ENCODE peak calls at places on chromosomes 2 and 18, in seven cellular contexts. O, S, M, L, Z, J and B are unnamed samples.
A peak's percentile ranks its signal among the peaks of the same experiment; 100 is the strongest.

GRCh38 chr2:193112986-193113385 is 918.3 kb upstream of the TMEFF2 start:
- DNase-seq in O (no peak), S (no peak), M (no peak), L (no peak), Z (no peak), J (no peak), B (no peak)

GRCh38 chr2:229660391-229660790 is 54.0 kb downstream of the DNER start:
- DNase-seq in O (no peak), S (no peak), M (no peak), L (no peak), Z (no peak), J (no peak), B (no peak)

GRCh38 chr2:206728277-206729199 is 10.3 kb upstream of the DYTN start:
- DNase-seq in O (no peak), S (peak; percentile 46), M (no peak), L (peak; percentile 7), Z (peak; percentile 6), J (no peak), B (no peak)

GRCh38 chr2:157304811-157305712 is 20.6 kb downstream of the ERMN start:
- DNase-seq in O (no peak), S (no peak), M (no peak), L (peak; percentile 48), Z (no peak), J (no peak), B (no peak)

GRCh38 chr18:73232933-73233332 is 365.1 kb upstream of the NETO1 start:
- DNase-seq in O (peak; percentile 13), S (no peak), M (no peak), L (no peak), Z (no peak), J (no peak), B (no peak)

GRCh38 chr2:151549191-151549590 is 139.5 kb downstream of the RIF1 start:
- DNase-seq in O (no peak), S (no peak), M (no peak), L (no peak), Z (no peak), J (no peak), B (no peak)

GRCh38 chr18:55587341-55588000 is 521 bp downstream of the TCF4 start:
- DNase-seq in O (peak; percentile 14), S (no peak), M (peak; percentile 57), L (peak; percentile 42), Z (no peak), J (peak; percentile 26), B (no peak)

GRCh38 chr2:158745067-158745865 is 49.9 kb upstream of the DAPL1 start:
- DNase-seq in O (peak; percentile 47), S (peak; percentile 67), M (peak; percentile 55), L (peak; percentile 55), Z (peak; percentile 30), J (peak; percentile 55), B (no peak)

GRCh38 chr2:196481323-196481695 is 158.2 kb upstream of the CCDC150 start:
- DNase-seq in O (no peak), S (no peak), M (no peak), L (peak; percentile 90), Z (no peak), J (no peak), B (no peak)

GRCh38 chr18:11553098-11553940 is 56.1 kb upstream of the SLC35G4 start:
- DNase-seq in O (peak; percentile 65), S (no peak), M (peak; percentile 10), L (peak; percentile 67), Z (peak; percentile 35), J (peak; percentile 76), B (peak; percentile 52)

GRCh38 chr18:27605107-27605834 is 420.2 kb upstream of the CHST9 start:
- DNase-seq in O (peak; percentile 37), S (peak; percentile 63), M (peak; percentile 67), L (peak; percentile 84), Z (no peak), J (peak; percentile 60), B (peak; percentile 22)

GRCh38 chr2:199439094-199439493 is 18.6 kb downstream of the SATB2 start:
- DNase-seq in O (no peak), S (no peak), M (no peak), L (no peak), Z (no peak), J (no peak), B (no peak)

GRCh38 chr2:222903234-222904220 is 42.7 kb downstream of the ACSL3 start:
- DNase-seq in O (peak; percentile 66), S (no peak), M (peak; percentile 35), L (peak; percentile 53), Z (peak; percentile 34), J (peak; percentile 41), B (peak; percentile 10)

GRCh38 chr2:18345848-18346247 is 214.6 kb downstream of the RDH14 start:
- DNase-seq in O (no peak), S (no peak), M (no peak), L (peak; percentile 86), Z (no peak), J (no peak), B (no peak)

GRCh38 chr2:27901219-27901618 is 10.7 kb downstream of the BABAM2 start:
- DNase-seq in O (no peak), S (no peak), M (no peak), L (peak; percentile 60), Z (peak; percentile 47), J (no peak), B (no peak)

GRCh38 chr2:164511738-164512137 is 109.5 kb downstream of the GRB14 start:
- DNase-seq in O (no peak), S (no peak), M (no peak), L (peak; percentile 61), Z (no peak), J (no peak), B (no peak)

GRCh38 chr2:63048367-63049171 is 2.1 kb upstream of the OTX1 start:
- DNase-seq in O (peak; percentile 24), S (no peak), M (no peak), L (no peak), Z (no peak), J (no peak), B (no peak)

GRCh38 chr2:141554810-141555209 is 576.0 kb downstream of the LRP1B start:
- DNase-seq in O (peak; percentile 15), S (no peak), M (peak; percentile 23), L (peak; percentile 30), Z (no peak), J (no peak), B (no peak)

GRCh38 chr18:67266591-67267237 is 249.8 kb downstream of the DSEL start:
- DNase-seq in O (no peak), S (no peak), M (no peak), L (peak; percentile 31), Z (no peak), J (no peak), B (no peak)

GRCh38 chr2:437180-437579 is 149.3 kb upstream of the ALKAL2 start:
- DNase-seq in O (no peak), S (no peak), M (no peak), L (no peak), Z (no peak), J (no peak), B (no peak)

GRCh38 chr2:143435112-143435511 is 305.9 kb downstream of the ARHGAP15 start:
- DNase-seq in O (no peak), S (no peak), M (no peak), L (no peak), Z (no peak), J (no peak), B (no peak)

GRCh38 chr2:232058063-232058877 is 96.8 kb downstream of the DIS3L2 start:
- DNase-seq in O (peak; percentile 21), S (no peak), M (no peak), L (no peak), Z (peak; percentile 4), J (no peak), B (peak; percentile 8)

GRCh38 chr2:137764638-137765037 is 199.6 kb upstream of the HNMT start:
- DNase-seq in O (no peak), S (no peak), M (no peak), L (no peak), Z (no peak), J (no peak), B (no peak)

GRCh38 chr18:64337673-64338072 is 188.8 kb upstream of the LINC00305 start:
- DNase-seq in O (no peak), S (no peak), M (no peak), L (no peak), Z (no peak), J (no peak), B (no peak)

GRCh38 chr18:887716-888115 is 17.0 kb upstream of the ADCYAP1 start:
- DNase-seq in O (no peak), S (no peak), M (no peak), L (no peak), Z (no peak), J (no peak), B (no peak)

GRCh38 chr2:107717666-107718065 is 109.0 kb upstream of the RGPD4 start:
- DNase-seq in O (no peak), S (no peak), M (peak; percentile 37), L (no peak), Z (no peak), J (no peak), B (no peak)

GRCh38 chr2:205590759-205591158 is 91.5 kb upstream of the NRP2 start:
- DNase-seq in O (no peak), S (no peak), M (no peak), L (peak; percentile 83), Z (no peak), J (no peak), B (no peak)

GRCh38 chr2:9739508-9739907 is 103.8 kb upstream of the TAF1B start:
- DNase-seq in O (peak; percentile 37), S (no peak), M (no peak), L (no peak), Z (peak; percentile 42), J (peak; percentile 36), B (peak; percentile 73)

GRCh38 chr2:128403814-128404708 is 85.4 kb upstream of the HS6ST1 start:
- DNase-seq in O (no peak), S (no peak), M (no peak), L (no peak), Z (no peak), J (no peak), B (no peak)

GRCh38 chr2:73297151-73297559 is 3.8 kb upstream of the EGR4 start:
- DNase-seq in O (no peak), S (no peak), M (peak; percentile 39), L (peak; percentile 78), Z (no peak), J (no peak), B (no peak)

GRCh38 chr2:234483568-234484251 is 13.2 kb downstream of the ARL4C start:
- DNase-seq in O (no peak), S (no peak), M (no peak), L (peak; percentile 10), Z (peak; percentile 77), J (no peak), B (no peak)

GRCh38 chr2:166134252-166135151 is 6.7 kb upstream of the SCN1A start:
- DNase-seq in O (no peak), S (no peak), M (no peak), L (no peak), Z (no peak), J (no peak), B (no peak)

GRCh38 chr2:19299032-19299431 is 59.4 kb downstream of the OSR1 start:
- DNase-seq in O (no peak), S (no peak), M (no peak), L (no peak), Z (no peak), J (no peak), B (no peak)

GRCh38 chr2:211247751-211248150 is 691.4 kb downstream of the CPS1 start:
- DNase-seq in O (no peak), S (no peak), M (no peak), L (no peak), Z (no peak), J (no peak), B (no peak)